ENCODE peak calls at places on chromosomes 3 and 15, in six cellular contexts. U, W, J, Q, L and P are unnamed samples.

GRCh38 chr15:55829826-55830225 is 86.9 kb upstream of the PRTG start:
- DNase-seq in U (no peak), W (peak), J (no peak), Q (no peak), L (no peak), P (no peak)

GRCh38 chr15:40049076-40049475 is 10.1 kb upstream of the SRP14 start:
- DNase-seq in U (peak), W (no peak), J (no peak), Q (no peak), L (no peak), P (no peak)

GRCh38 chr15:31149987-31150386 is 48.5 kb upstream of the TRPM1 start:
- DNase-seq in U (peak), W (no peak), J (no peak), Q (no peak), L (no peak), P (no peak)

GRCh38 chr3:45105855-45106655 is 40.1 kb downstream of the CDCP1 start:
- DNase-seq in U (no peak), W (no peak), J (peak), Q (peak), L (no peak), P (no peak)

GRCh38 chr3:123310741-123311140 is 109.0 kb downstream of the SEC22A start:
- DNase-seq in U (no peak), W (no peak), J (peak), Q (no peak), L (no peak), P (no peak)

GRCh38 chr15:31437686-31438085 is 111.1 kb downstream of the KLF13 start:
- DNase-seq in U (no peak), W (no peak), J (no peak), Q (no peak), L (no peak), P (no peak)

GRCh38 chr3:47117803-47118364 is 46.0 kb downstream of the SETD2 start:
- DNase-seq in U (no peak), W (no peak), J (no peak), Q (no peak), L (no peak), P (no peak)

GRCh38 chr3:154129625-154130024 is 8.4 kb downstream of the ARHGEF26 start:
- DNase-seq in U (no peak), W (no peak), J (no peak), Q (no peak), L (no peak), P (no peak)

GRCh38 chr15:70273808-70274207 is 176.1 kb upstream of the TLE3 start:
- DNase-seq in U (no peak), W (no peak), J (no peak), Q (no peak), L (no peak), P (no peak)

GRCh38 chr3:188605231-188605630 is 451.3 kb downstream of the LPP start:
- DNase-seq in U (no peak), W (no peak), J (no peak), Q (no peak), L (no peak), P (no peak)

GRCh38 chr3:59775781-59776270 is 726.0 kb upstream of the CFAP20DC start:
- DNase-seq in U (no peak), W (no peak), J (no peak), Q (no peak), L (no peak), P (no peak)

GRCh38 chr3:67654832-67655152 is 380 bp upstream of the SUCLG2 start:
- DNase-seq in U (no peak), W (no peak), J (peak), Q (no peak), L (no peak), P (no peak)

GRCh38 chr3:48560648-48561018 is 2.9 kb downstream of the UCN2 start:
- DNase-seq in U (no peak), W (no peak), J (no peak), Q (no peak), L (peak), P (no peak)

GRCh38 chr15:93028632-93029612 is 60.1 kb downstream of the RGMA start:
- DNase-seq in U (peak), W (no peak), J (peak), Q (peak), L (peak), P (peak)

GRCh38 chr3:122513386-122514122 is 1.2 kb downstream of the KPNA1 start:
- DNase-seq in U (no peak), W (no peak), J (peak), Q (peak), L (no peak), P (peak)

GRCh38 chr3:8550619-8551018 is 49.0 kb downstream of the LMCD1 start:
- DNase-seq in U (no peak), W (no peak), J (no peak), Q (no peak), L (no peak), P (no peak)

GRCh38 chr3:16064660-16065414 is 109.6 kb upstream of the GALNT15 start:
- DNase-seq in U (no peak), W (no peak), J (peak), Q (peak), L (peak), P (no peak)

GRCh38 chr3:105729662-105730061 is 139.2 kb downstream of the CBLB start:
- DNase-seq in U (no peak), W (no peak), J (no peak), Q (peak), L (no peak), P (no peak)

GRCh38 chr15:64153480-64154367 is 2.2 kb downstream of the SNX22 start:
- DNase-seq in U (peak), W (peak), J (peak), Q (peak), L (peak), P (peak)
- H3K4me3 ChIP-seq in U (no peak), W (peak), J (no peak), Q (no peak), L (no peak), P (no peak)

DNA sequence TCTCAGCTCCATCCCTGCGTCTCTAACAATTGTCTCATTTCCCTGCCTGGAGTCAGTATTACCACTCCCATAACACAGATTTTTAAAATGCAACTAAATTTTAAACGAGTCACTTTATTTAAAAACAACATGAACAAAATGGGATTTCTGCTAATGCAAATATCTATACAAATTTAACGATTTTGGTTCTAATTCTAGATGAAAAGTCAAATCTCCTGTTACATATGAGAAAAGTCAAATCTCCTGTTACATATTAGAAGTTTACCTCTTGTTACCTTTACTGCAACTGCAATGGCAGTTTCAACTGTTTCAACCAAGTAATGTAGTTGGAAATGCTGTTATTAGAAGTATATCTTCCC is 578 bp upstream of the RPL39L start:
- DNase-seq in U (no peak), W (no peak), J (no peak), Q (no peak), L (no peak), P (no peak)
- TF ChIP-seq CTCF in U (no peak), W (no peak), J (no peak), Q (no peak), L (no peak), P (no peak)

GRCh38 chr3:109831403-109831802 is 494.1 kb upstream of the DPPA4 start:
- DNase-seq in U (no peak), W (no peak), J (no peak), Q (no peak), L (no peak), P (no peak)
- H3K4me3 ChIP-seq in U (no peak), W (no peak), J (no peak), Q (no peak), L (no peak), P (no peak)

DNA sequence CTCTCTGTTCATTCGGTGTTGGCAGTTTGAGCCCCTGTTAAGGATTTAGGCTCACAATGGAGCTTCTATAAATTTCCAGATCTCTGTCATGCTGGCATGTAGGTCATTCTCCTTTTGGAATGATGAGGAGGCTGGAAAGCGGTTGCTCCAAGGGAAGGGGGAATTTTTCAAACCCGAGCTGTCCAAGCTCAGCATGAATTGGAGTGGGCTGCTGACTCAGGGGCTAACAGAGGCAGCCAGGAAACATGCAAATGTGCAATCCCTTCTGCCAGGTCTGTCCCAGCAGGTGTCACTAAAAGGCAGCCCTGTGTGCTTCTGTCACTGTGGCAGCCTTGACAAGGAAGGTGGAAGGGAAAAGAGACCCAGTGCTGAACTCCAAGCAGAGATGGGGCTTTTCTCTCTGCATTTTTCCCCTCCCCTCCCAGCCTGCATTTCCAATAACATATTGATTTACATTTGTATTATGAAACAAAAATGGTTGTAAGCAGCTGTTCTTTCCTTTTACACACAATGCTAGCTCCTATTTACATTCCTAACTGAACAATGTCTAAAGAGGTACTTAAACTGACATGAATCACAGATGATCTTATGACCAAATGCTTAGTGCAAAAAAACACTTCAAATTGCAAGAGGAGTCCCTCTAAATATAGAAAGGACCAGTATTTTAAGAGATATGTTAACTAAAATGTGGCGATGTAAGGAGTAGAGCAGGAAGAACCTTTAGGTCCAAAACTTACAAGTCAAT is 84.4 kb upstream of the ATP10A start:
- DNase-seq in U (no peak), W (no peak), J (peak), Q (no peak), L (no peak), P (no peak)
- TF ChIP-seq CTCF in U (no peak), W (no peak), J (peak), Q (no peak), L (no peak), P (no peak)

DNA sequence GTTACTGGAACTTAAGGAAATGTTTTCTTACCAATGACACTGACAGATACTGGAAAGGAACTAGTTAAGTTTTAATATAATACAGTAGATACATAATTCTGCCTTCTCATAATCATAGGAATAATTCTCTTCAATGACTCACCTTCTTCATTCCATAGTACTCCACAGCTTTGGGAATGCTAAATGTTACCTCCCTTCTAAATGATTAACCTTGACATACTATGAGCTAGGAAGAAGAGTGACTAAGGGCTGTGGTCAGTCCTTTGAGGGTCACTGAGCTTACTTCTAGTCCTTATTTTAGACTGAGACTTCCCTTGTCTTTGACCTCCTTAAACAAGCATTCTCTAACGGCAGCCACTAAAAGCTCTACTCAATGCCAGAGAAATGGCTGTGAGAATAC is 69.6 kb upstream of the PPIB start:
- DNase-seq in U (no peak), W (no peak), J (peak), Q (peak), L (no peak), P (no peak)
- H3K4me3 ChIP-seq in U (no peak), W (no peak), J (no peak), Q (no peak), L (no peak), P (no peak)

DNA sequence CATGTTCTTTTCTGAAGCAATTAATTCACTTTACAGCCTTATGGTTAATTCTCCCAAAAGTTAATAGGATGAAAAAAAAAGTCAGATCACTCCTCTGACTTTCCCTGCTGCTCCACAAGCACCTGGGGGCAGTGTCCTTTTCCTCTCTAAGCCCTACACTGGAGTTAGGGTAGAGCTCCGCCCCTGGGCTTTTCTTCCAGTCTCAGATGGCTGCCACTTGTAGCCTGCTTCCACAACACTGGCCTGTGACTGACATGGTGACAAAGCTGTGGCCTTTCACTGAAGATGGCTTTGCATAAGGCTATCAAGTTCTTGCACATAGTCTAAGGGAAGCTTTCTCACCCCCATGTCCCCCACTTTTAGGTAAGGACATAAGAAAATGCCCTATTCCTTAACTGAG is 1.3 kb upstream of the MON1A start:
- DNase-seq in U (no peak), W (no peak), J (peak), Q (no peak), L (no peak), P (no peak)
- TF ChIP-seq CTCF in U (no peak), W (no peak), J (no peak), Q (no peak), L (no peak), P (no peak)

GRCh38 chr15:63598467-63599400 is 1.5 kb downstream of the FBXL22 start:
- DNase-seq in U (no peak), W (no peak), J (no peak), Q (no peak), L (no peak), P (no peak)

GRCh38 chr15:63596666-63597032 is 538 bp upstream of the FBXL22 start:
- DNase-seq in U (no peak), W (no peak), J (no peak), Q (peak), L (no peak), P (no peak)

GRCh38 chr15:63599401-63600000 is 2.3 kb downstream of the FBXL22 start:
- DNase-seq in U (peak), W (no peak), J (peak), Q (peak), L (peak), P (no peak)

GRCh38 chr15:63597033-63597790 is at the start of gene FBXL22:
- DNase-seq in U (no peak), W (no peak), J (no peak), Q (peak), L (no peak), P (no peak)

DNA sequence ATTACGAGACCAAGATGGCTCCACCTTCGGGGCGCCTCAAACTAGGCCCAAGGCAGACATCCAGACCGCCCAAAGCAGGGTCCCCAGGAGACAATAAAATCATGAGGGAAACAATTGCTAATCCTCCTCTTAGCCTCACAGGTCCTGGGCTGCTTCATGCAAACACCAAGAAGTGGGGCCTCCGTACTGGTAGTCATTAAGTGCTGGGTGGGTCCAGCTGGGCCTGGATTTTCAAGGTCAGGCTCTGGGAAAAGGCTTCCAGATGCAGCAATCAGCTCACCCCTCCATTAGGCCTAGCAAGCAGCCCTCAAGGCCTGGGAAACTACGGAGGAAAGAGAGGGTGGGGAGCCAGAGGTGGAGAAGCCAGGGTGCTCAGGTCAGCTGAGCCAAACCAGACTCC is 634 bp downstream of the FBXL22 start:
- DNase-seq in U (no peak), W (no peak), J (no peak), Q (no peak), L (no peak), P (no peak)
- H3K4me3 ChIP-seq in U (no peak), W (no peak), J (no peak), Q (no peak), L (peak), P (no peak)

DNA sequence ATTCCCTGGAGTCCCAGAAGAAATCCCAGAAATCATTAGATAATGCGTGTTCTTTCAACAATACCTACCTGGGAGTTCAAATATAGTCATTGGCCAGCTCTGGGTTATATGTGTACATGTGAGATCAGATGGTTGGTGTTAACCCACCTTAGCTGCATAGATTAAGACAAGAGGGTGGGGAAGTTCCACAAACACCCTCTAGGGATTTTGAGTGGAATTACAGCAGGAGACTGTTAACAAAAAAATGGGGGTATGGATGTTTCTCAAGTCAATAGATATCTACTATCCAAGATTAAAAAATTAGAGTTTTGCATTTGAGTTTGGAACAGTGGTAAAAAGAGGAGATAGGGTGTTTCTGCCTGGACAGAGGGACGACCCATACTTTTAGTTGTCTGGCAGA is 282.5 kb upstream of the CNTN3 start:
- DNase-seq in U (no peak), W (no peak), J (no peak), Q (peak), L (no peak), P (no peak)
- TF ChIP-seq CTCF in U (no peak), W (no peak), J (peak), Q (peak), L (no peak), P (peak)

GRCh38 chr3:126033051-126033745 is 50.7 kb downstream of the SLC41A3 start:
- DNase-seq in U (no peak), W (no peak), J (no peak), Q (no peak), L (no peak), P (no peak)
- H3K4me3 ChIP-seq in U (no peak), W (no peak), J (no peak), Q (no peak), L (no peak), P (no peak)

DNA sequence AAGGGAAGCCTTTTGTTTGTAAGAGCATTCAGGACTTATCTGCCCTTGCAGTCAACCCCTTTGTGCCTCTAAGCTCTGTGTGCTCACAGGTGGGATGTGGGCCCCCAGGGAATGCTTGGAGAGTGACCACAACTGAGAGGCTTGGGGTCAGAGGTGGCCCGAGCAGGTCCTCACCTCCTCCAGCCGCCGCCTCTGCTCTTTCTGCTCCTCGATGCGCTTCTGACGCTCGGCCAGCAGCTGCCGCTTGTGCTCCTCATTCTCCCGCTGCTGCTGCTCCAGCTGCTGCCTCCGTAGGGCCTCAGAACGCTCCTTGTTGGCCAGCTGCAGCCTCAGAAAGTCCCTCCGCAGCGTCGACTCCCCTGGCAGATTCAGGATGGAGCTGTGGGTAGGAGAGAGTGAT is 130.8 kb upstream of the SLC2A2 start:
- DNase-seq in U (no peak), W (no peak), J (no peak), Q (no peak), L (peak), P (no peak)
- TF ChIP-seq CTCF in U (no peak), W (no peak), J (no peak), Q (no peak), L (no peak), P (no peak)